ENCODE peak calls at places on chromosome 19, in five cellular contexts. D is GM20000, U is mucosa of descending colon, Y is T follicular helper cell, J is fibroblast of lung. T is an unnamed sample.

GRCh38 chr19:13764821-13765394 is 586 bp downstream of the MRI1 start:
- DNase-seq in D (peak; percentile 67), U (no peak), Y (no peak), J (no peak), T (peak; percentile 43)

GRCh38 chr19:2983351-2984195 is 6.2 kb downstream of the TLE6 start:
- DNase-seq in D (peak; percentile 43), U (peak; percentile 62), Y (no peak), J (peak; percentile 75), T (no peak)

GRCh38 chr19:17572640-17573039 is 17.2 kb downstream of the COLGALT1 start:
- DNase-seq in D (no peak), U (no peak), Y (no peak), J (no peak), T (no peak)

GRCh38 chr19:46761418-46761831 is 15.2 kb upstream of the STRN4 start:
- DNase-seq in D (no peak), U (no peak), Y (no peak), J (peak; percentile 91), T (no peak)

GRCh38 chr19:24062222-24062621 is 24.8 kb upstream of the ZNF254 start:
- DNase-seq in D (no peak), U (no peak), Y (no peak), J (no peak), T (no peak)

GRCh38 chr19:2607712-2608601 is 94.5 kb downstream of the GNG7 start:
- DNase-seq in D (peak; percentile 55), U (no peak), Y (peak; percentile 67), J (no peak), T (peak; percentile 49)

GRCh38 chr19:54644056-54644455 is 13.8 kb downstream of the LILRB1 start:
- DNase-seq in D (no peak), U (no peak), Y (no peak), J (no peak), T (no peak)

GRCh38 chr19:55080121-55080914 is 4.6 kb downstream of the EPS8L1 start:
- DNase-seq in D (peak; percentile 88), U (peak; percentile 93), Y (peak; percentile 35), J (peak; percentile 59), T (peak; percentile 36)

GRCh38 chr19:33601583-33601982 is 20.2 kb upstream of the CHST8 start:
- DNase-seq in D (no peak), U (no peak), Y (no peak), J (no peak), T (no peak)

GRCh38 chr19:41753159-41753558 is 2.2 kb upstream of the CEACAM6 start:
- DNase-seq in D (peak; percentile 63), U (peak; percentile 82), Y (peak; percentile 61), J (peak; percentile 3), T (peak; percentile 69)

T was measured in CD8-positive, alpha-beta T cell.